ENCODE peak calls at places on chromosomes 6 and 20, in seven cellular contexts. W is CD4-positive, alpha-beta memory T cell; M is IMR-90; B is body of pancreas; I is coronary artery; J is GM23248; S is AG10803. H is an unnamed sample.

GRCh38 chr20:63022501-63022900 is 15.7 kb upstream of the BHLHE23 start:
- DNase-seq in I (no peak), W (no peak), B (no peak), M (no peak), S (no peak), J (no peak), H (no peak)

GRCh38 chr6:114253431-114253830 is 89.4 kb downstream of the HS3ST5 start:
- DNase-seq in M (no peak), I (no peak), W (no peak), S (no peak), B (no peak), J (no peak), H (no peak)

GRCh38 chr6:29647927-29648642 is 8.8 kb upstream of the MOG start:
- DNase-seq in W (no peak), I (no peak), M (peak), B (peak), J (peak), S (peak), H (peak)

GRCh38 chr6:68233623-68234022 is 401.5 kb upstream of the ADGRB3 start:
- DNase-seq in J (no peak), S (no peak), M (peak), W (no peak), I (no peak), B (no peak), H (peak)

GRCh38 chr6:52160468-52161104 is 25.6 kb upstream of the IL17A start:
- DNase-seq in W (no peak), J (peak), B (no peak), M (no peak), S (no peak), I (no peak), H (no peak)

GRCh38 chr6:4394786-4395185 is 259.4 kb upstream of the ECI2 start:
- DNase-seq in I (no peak), S (no peak), W (no peak), M (no peak), B (no peak), J (no peak), H (no peak)

GRCh38 chr6:168533428-168533827 is 92.4 kb downstream of the SMOC2 start:
- DNase-seq in I (no peak), M (no peak), S (no peak), W (no peak), J (no peak), B (peak), H (peak)

GRCh38 chr6:134398453-134398852 is 80.5 kb upstream of the SGK1 start:
- DNase-seq in B (peak), J (no peak), I (no peak), M (no peak), S (no peak), W (no peak), H (no peak)

GRCh38 chr6:11785449-11785951 is 6.9 kb upstream of the ADTRP start:
- DNase-seq in W (no peak), M (no peak), S (no peak), J (no peak), B (peak), I (peak), H (no peak)

GRCh38 chr6:158684745-158685355 is 35.0 kb downstream of the SYTL3 start:
- DNase-seq in J (no peak), I (peak), M (no peak), S (peak), B (no peak), W (no peak), H (peak)

GRCh38 chr20:62241501-62241900 is 3.2 kb downstream of the OSBPL2 start:
- DNase-seq in W (no peak), S (no peak), B (peak), I (no peak), J (no peak), M (no peak), H (no peak)

GRCh38 chr6:31111712-31112111 is 663 bp downstream of the C6orf15 start:
- DNase-seq in J (no peak), M (no peak), I (no peak), B (no peak), W (no peak), S (no peak), H (no peak)

GRCh38 chr6:155314773-155315515 is 660 bp upstream of the TFB1M start:
- DNase-seq in I (peak), B (peak), S (peak), W (peak), M (peak), J (peak), H (peak)

GRCh38 chr20:46507760-46508407 is 5.5 kb downstream of the ZNF334 start:
- DNase-seq in S (no peak), M (no peak), B (no peak), I (no peak), J (no peak), W (no peak), H (no peak)

GRCh38 chr6:138336221-138336620 is 41.5 kb upstream of the SMIM28 start:
- DNase-seq in S (no peak), W (no peak), B (no peak), I (no peak), J (no peak), M (no peak), H (no peak)

GRCh38 chr6:6409397-6410030 is 89.1 kb upstream of the F13A1 start:
- DNase-seq in I (no peak), M (no peak), B (no peak), W (no peak), S (peak), J (no peak), H (no peak)

GRCh38 chr20:21681219-21681931 is 24.1 kb upstream of the PAX1 start:
- DNase-seq in M (no peak), I (no peak), B (no peak), S (peak), J (peak), W (no peak), H (no peak)

GRCh38 chr6:63636516-63636968 is 940 bp downstream of the PHF3 start:
- DNase-seq in B (peak), M (peak), J (peak), W (peak), S (peak), I (peak), H (peak)

GRCh38 chr6:127570739-127571389 is 6.1 kb upstream of the C6orf58 start:
- DNase-seq in J (peak), B (no peak), M (peak), S (no peak), I (no peak), W (no peak), H (peak)

GRCh38 chr6:165663283-165663735 is 268 bp upstream of the PDE10A start:
- DNase-seq in S (peak), I (no peak), J (peak), W (no peak), B (no peak), M (peak), H (peak)

GRCh38 chr6:105992315-105992961 is 93.7 kb upstream of the PRDM1 start:
- DNase-seq in B (peak), W (peak), S (peak), M (peak), I (no peak), J (peak), H (peak)

GRCh38 chr6:105994522-105995402 is 91.4 kb upstream of the PRDM1 start:
- DNase-seq in J (peak), I (no peak), B (peak), M (peak), W (peak), S (peak), H (peak)

GRCh38 chr6:105993341-105993740 is 92.8 kb upstream of the PRDM1 start:
- DNase-seq in I (no peak), B (no peak), M (peak), W (no peak), S (peak), J (no peak), H (no peak)

GRCh38 chr6:105995403-105995699 is 90.8 kb upstream of the PRDM1 start:
- DNase-seq in W (no peak), J (no peak), M (peak), B (no peak), I (no peak), S (no peak), H (no peak)

DNA sequence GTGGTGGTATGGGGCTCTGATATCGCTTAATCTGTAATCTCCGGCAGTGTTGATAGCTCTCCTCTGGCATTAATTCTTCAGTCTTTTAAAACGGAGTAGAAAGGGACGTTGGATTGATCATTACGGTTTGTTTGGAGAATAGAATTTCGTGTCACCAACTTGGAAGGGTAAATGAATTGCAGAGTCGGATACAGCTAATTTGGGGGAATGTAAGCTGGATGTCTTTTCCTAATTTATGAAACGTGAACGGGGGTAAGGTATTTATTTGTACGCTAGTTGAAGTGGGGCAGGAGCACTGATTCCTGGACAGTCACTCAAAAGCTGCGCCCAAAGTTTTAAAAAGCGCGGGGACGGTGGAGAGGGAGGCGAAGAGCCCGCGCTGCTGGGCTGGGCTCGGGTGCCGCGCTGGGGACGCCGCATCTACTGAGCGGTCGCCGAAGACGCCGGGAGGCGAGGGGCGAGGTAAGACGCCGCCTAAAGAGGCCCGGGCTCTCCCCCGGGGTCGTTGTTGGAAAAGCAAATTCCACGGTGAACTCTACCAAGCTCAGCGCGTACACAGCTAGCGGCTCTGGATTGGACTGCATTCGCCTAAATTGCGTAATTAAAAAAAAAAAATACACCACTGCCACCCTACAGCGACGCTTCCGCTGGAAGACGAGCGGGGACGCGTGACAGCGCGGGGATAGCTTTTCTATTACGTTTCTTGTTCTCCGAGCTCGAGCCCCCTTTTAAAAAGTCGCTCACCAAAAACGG is 92.2 kb upstream of the PRDM1 start:
- DNase-seq in S (peak), W (peak), B (peak), I (no peak), J (peak), M (peak), H (peak)
- H3K4me3 ChIP-seq in S (peak), W (peak), B (peak), I (peak), J (peak), M (peak), H (peak)

DNA sequence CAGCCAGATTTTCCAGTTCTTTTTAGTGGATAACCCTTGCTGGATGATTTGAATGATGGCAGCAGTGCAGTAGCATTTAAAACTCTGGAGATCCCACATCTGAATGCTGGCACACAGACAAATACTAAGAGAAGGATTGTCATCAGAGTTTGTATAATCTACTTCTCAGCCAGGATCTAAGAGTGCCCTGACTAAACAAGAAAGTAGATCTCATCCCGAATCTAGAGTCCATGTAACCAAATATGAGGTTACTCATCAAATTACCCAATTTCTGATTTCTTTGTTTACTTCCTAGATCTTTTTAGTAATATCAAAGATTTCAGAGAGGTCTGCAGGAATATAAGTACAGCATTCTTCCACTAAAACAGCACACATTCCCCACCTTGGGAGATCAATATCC is 7.8 kb downstream of the TMC2 start:
- DNase-seq in B (no peak), I (no peak), W (no peak), S (no peak), J (peak), M (peak), H (no peak)
- H3K4me3 ChIP-seq in B (no peak), I (no peak), W (no peak), S (no peak), J (no peak), M (no peak), H (no peak)

DNA sequence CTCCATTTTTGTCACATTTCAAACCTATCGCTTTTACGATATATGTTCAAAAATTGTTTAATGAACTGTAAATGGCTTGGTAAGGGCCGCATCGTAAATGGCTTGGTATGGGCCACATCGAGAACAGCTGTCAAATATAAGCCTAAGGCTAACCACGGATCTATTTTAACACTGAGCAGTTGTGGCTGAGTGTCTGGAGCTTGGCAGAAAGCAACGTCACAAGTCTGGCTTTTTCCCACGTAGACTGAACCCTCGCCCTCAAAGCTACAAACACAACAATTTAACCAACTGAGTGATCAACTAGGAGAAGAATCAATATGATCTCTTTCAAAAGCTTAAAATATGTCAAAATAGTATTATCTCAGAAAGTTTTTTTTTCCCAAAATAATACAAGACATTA is 71.4 kb upstream of the PRSS16 start:
- DNase-seq in S (peak), I (no peak), W (no peak), B (no peak), J (peak), M (peak), H (peak)
- H3K4me3 ChIP-seq in S (no peak), I (no peak), W (peak), B (no peak), J (peak), M (no peak), H (no peak)

DNA sequence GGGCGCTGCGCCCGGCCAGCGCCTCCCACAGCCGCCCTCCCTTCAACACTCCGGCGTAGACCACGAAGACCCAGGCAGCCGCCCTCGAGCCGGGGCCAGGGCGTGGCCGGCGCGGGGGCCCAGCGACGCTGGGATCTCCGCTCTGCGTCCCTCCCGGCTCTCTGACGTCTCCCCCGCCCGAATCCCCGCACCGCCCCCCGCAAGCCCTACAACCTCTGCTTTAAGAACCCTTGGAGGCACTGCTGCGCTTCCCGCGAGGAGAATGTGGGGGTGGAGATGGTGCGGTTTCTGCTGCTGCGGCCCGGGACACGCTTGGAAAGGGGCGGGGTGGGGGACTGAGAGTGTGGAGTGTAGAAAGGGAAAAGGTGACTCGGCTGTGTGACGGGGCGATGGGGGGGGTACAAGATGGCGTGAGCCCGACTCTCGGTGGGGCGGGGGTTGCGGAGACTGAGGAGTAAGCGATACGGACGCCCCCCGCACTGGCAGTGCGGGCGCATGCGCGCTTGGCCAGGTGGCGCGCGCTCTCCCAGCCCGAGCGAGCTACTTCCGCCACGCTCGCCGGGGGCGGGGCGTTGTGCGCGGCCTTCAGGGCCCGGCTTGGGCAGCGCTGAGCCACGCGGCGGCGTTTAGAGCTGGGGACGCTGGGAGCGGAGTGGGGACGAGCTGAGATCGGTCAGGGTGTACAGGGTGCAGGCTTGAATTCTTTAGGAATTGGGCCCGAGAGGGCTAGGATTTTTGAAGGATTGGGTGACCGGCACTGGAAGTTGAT is at the start of gene SUPT3H:
- DNase-seq in J (peak), B (peak), M (peak), S (peak), I (peak), W (peak), H (peak)
- H3K4me3 ChIP-seq in J (peak), B (peak), M (peak), S (peak), I (peak), W (peak), H (peak)

GRCh38 chr20:41027366-41027765 is 1.3 kb upstream of the TOP1 start:
- DNase-seq in M (no peak), W (no peak), B (no peak), S (no peak), J (no peak), I (no peak), H (no peak)
- H3K4me3 ChIP-seq in M (no peak), W (no peak), B (no peak), S (no peak), J (no peak), I (no peak), H (no peak)

DNA sequence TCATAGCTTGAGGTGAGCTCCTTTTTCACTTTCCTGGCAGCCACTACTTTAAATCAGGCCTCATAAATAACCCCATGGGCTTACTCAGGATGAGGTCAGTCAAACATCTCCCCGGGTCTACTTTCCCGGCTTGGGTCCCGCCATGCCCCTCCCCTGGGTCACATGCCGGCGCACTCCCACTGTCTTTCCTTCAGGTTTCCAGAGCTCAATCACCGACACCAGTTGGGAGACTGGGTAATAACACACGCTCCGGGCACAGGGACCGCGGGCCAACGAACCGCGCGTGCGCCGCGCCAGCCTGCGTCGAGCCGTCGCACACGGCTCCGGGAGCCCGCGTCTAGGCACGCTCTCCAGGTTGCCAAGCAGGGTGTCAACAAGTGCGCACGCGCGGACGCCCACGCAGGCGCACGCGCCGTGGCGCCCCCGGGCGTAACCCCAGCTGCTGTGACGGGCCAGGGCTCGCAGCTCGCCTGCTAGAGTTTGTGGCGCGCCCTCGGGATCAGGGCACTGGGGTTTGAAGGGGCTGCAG is 31.6 kb downstream of the TFAP2B start:
- DNase-seq in B (peak), I (no peak), J (no peak), W (no peak), M (no peak), S (no peak), H (no peak)
- H3K4me3 ChIP-seq in B (no peak), I (peak), J (no peak), W (no peak), M (no peak), S (no peak), H (no peak)

GRCh38 chr20:24986436-24987015 is 6.0 kb downstream of the APMAP start:
- DNase-seq in I (peak), S (no peak), B (no peak), M (no peak), J (no peak), W (no peak), H (no peak)

GRCh38 chr20:24985802-24986201 is 6.7 kb downstream of the APMAP start:
- DNase-seq in I (peak), J (no peak), M (no peak), S (no peak), B (no peak), W (no peak), H (no peak)

GRCh38 chr20:24987873-24988835 is 4.4 kb downstream of the APMAP start:
- DNase-seq in B (no peak), M (no peak), S (no peak), I (peak), W (no peak), J (no peak), H (no peak)

GRCh38 chr20:24989162-24989561 is 3.4 kb downstream of the APMAP start:
- DNase-seq in I (peak), S (no peak), B (no peak), M (no peak), W (no peak), J (no peak), H (no peak)

GRCh38 chr20:24987244-24987643 is 5.3 kb downstream of the APMAP start:
- DNase-seq in B (no peak), J (peak), S (no peak), I (peak), M (peak), W (no peak), H (no peak)
- H3K4me3 ChIP-seq in B (no peak), J (no peak), S (no peak), I (no peak), M (no peak), W (no peak), H (no peak)

DNA sequence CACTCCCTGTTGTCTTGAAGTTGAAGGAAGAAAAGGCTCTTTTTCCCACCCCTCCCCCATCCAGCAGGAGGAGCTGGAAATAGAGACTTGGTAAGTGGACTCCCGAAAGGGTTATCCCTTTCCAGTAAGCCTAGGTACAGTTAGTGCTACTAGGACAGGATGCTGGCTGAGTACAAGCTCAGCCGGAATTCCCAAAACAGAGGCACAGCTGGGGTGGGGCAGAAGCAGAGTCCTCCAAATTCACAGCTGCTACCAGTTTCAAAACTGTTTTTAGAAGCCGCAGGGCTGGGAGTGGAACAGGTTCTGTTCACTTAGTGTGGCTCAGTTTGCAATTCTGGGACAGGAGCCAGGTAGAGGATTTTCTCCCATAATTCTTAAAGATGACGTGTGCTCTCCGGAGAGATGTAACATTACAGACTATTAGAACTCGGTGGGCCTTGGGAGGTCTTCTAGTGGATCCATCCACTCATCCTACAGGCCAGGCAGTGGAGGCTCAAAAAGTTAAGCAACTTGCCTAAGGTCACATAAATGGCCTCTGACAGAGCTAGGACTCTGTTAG is 19.0 kb upstream of the UTRN start:
- DNase-seq in W (no peak), B (peak), M (peak), S (peak), J (peak), I (peak), H (peak)
- H3K4me3 ChIP-seq in W (no peak), B (no peak), M (no peak), S (peak), J (peak), I (peak), H (no peak)

H was measured in cardiac fibroblast.